ENCODE peak calls at places on chromosomes 4 and X, in eight cellular contexts. U, S, N, M, B, W, Q and V are unnamed samples.

GRCh38 chr4:39324897-39325613 is 41.1 kb downstream of the RFC1 start:
- ATAC-seq in S (no peak), U (no peak), W (no peak), B (no peak), Q (no peak), M (peak), N (no peak), V (no peak)

GRCh38 chr4:161010227-161010626 is 1153.6 kb downstream of the FSTL5 start:
- ATAC-seq in U (no peak), Q (no peak), M (no peak), W (no peak), N (no peak), S (no peak), B (no peak), V (no peak)

GRCh38 chr4:95381843-95382580 is 166.8 kb downstream of the UNC5C start:
- ATAC-seq in W (no peak), U (no peak), Q (no peak), N (no peak), S (no peak), M (no peak), B (no peak), V (no peak)

GRCh38 chr4:15894923-15895411 is 43.6 kb downstream of the FGFBP1 start:
- ATAC-seq in N (no peak), M (no peak), Q (no peak), B (no peak), W (no peak), S (no peak), U (no peak), V (no peak)

GRCh38 chr4:119113033-119113655 is 22.5 kb upstream of the MYOZ2 start:
- ATAC-seq in M (no peak), N (peak), Q (peak), U (no peak), W (peak), S (no peak), B (peak), V (peak)

GRCh38 chrX:151030845-151031244 is 47.7 kb downstream of the HMGB3 start:
- ATAC-seq in M (no peak), W (no peak), B (peak), S (no peak), U (peak), N (no peak), Q (no peak), V (no peak)

GRCh38 chr4:144709159-144709558 is 63.2 kb downstream of the HHIP start:
- ATAC-seq in B (no peak), M (no peak), S (no peak), W (peak), Q (peak), U (no peak), N (no peak), V (no peak)

GRCh38 chr4:43136752-43137151 is 244.2 kb downstream of the GRXCR1 start:
- ATAC-seq in Q (no peak), B (no peak), M (no peak), S (no peak), N (no peak), U (no peak), W (no peak), V (no peak)

GRCh38 chrX:84735025-84735424 is 232.8 kb upstream of the HDX start:
- ATAC-seq in S (no peak), M (no peak), N (no peak), W (no peak), Q (no peak), B (no peak), U (no peak), V (no peak)

GRCh38 chr4:26892480-26893150 is 32.0 kb downstream of the STIM2 start:
- ATAC-seq in S (no peak), N (no peak), W (no peak), M (no peak), Q (no peak), B (peak), U (peak), V (no peak)

GRCh38 chr4:153451931-153452660 is 14.1 kb upstream of the TMEM131L start:
- ATAC-seq in Q (no peak), S (no peak), M (peak), B (no peak), U (no peak), W (no peak), N (peak), V (no peak)

GRCh38 chr4:92266521-92266920 is 37.2 kb upstream of the GRID2 start:
- ATAC-seq in U (no peak), Q (no peak), M (no peak), S (no peak), B (no peak), W (no peak), N (no peak), V (no peak)

GRCh38 chrX:13755254-13755653 is 20.7 kb downstream of the OFD1 start:
- ATAC-seq in U (no peak), M (no peak), W (no peak), N (no peak), Q (no peak), B (no peak), S (no peak), V (no peak)

GRCh38 chr4:173218411-173219125 is 50.0 kb downstream of the GALNT7 start:
- ATAC-seq in Q (peak), N (no peak), B (no peak), S (peak), M (no peak), W (no peak), U (no peak), V (peak)

GRCh38 chr4:125784741-125785140 is 470.0 kb downstream of the FAT4 start:
- ATAC-seq in B (no peak), N (no peak), Q (no peak), U (no peak), S (no peak), W (no peak), M (no peak), V (no peak)

GRCh38 chr4:40875507-40876150 is 125.9 kb downstream of the NSUN7 start:
- ATAC-seq in Q (no peak), B (no peak), W (no peak), M (peak), N (no peak), S (no peak), U (no peak), V (no peak)

GRCh38 chr4:2256156-2256731 is 5.7 kb downstream of the MXD4 start:
- ATAC-seq in Q (no peak), B (no peak), S (no peak), N (peak), M (peak), W (no peak), U (no peak), V (no peak)

GRCh38 chr4:1522606-1523005 is 116.4 kb upstream of the NKX1-1 start:
- ATAC-seq in U (no peak), M (no peak), S (no peak), N (no peak), Q (no peak), B (no peak), W (no peak), V (no peak)

GRCh38 chrX:108018659-108019381 is 26.0 kb upstream of the VSIG1 start:
- ATAC-seq in N (no peak), S (no peak), U (peak), B (peak), M (no peak), W (no peak), Q (no peak), V (no peak)

GRCh38 chr4:104815593-104816156 is 321.0 kb upstream of the CXXC4 start:
- ATAC-seq in U (no peak), W (peak), B (no peak), N (no peak), M (no peak), Q (no peak), S (no peak), V (no peak)

GRCh38 chr4:53861856-53862610 is 202.4 kb downstream of the CHIC2 start:
- ATAC-seq in B (no peak), M (no peak), U (no peak), S (no peak), N (peak), Q (no peak), W (no peak), V (peak)

GRCh38 chr4:13386405-13387107 is 97.6 kb downstream of the RAB28 start:
- ATAC-seq in S (no peak), B (no peak), N (no peak), Q (no peak), W (no peak), U (peak), M (no peak), V (no peak)

GRCh38 chr4:147326581-147326980 is 154.3 kb upstream of the EDNRA start:
- ATAC-seq in N (no peak), Q (no peak), W (no peak), M (no peak), U (no peak), S (no peak), B (no peak), V (no peak)

GRCh38 chr4:136392576-136392975 is 1139.7 kb downstream of the PCDH18 start:
- ATAC-seq in M (no peak), S (no peak), U (no peak), B (no peak), N (no peak), Q (no peak), W (no peak), V (no peak)

GRCh38 chrX:101257448-101258259 is 33.5 kb downstream of the TAF7L start:
- ATAC-seq in Q (no peak), M (no peak), S (no peak), U (no peak), B (no peak), N (no peak), W (no peak), V (no peak)

GRCh38 chr4:108360857-108361820 is 192.4 kb upstream of the LEF1 start:
- ATAC-seq in U (no peak), W (no peak), N (peak), S (no peak), M (no peak), B (peak), Q (no peak), V (no peak)

GRCh38 chr4:16192631-16193483 is 33.4 kb downstream of the TAPT1 start:
- ATAC-seq in S (no peak), W (no peak), Q (no peak), N (no peak), U (no peak), M (peak), B (no peak), V (no peak)

GRCh38 chrX:7219153-7219705 is 71.3 kb upstream of the PUDP start:
- ATAC-seq in N (no peak), M (no peak), U (no peak), S (no peak), B (no peak), Q (no peak), W (no peak), V (no peak)

GRCh38 chr4:88514557-88515511 is 8.7 kb downstream of the PYURF start:
- ATAC-seq in W (peak), N (no peak), S (no peak), B (no peak), M (peak), Q (no peak), U (no peak), V (no peak)

GRCh38 chrX:38175140-38175539 is 45.5 kb downstream of the SRPX start:
- ATAC-seq in N (no peak), B (no peak), U (no peak), Q (peak), M (peak), W (peak), S (peak), V (peak)

GRCh38 chr4:1036976-1037810 is 25.8 kb downstream of the FGFRL1 start:
- ATAC-seq in N (no peak), W (no peak), U (no peak), Q (no peak), S (peak), M (no peak), B (no peak), V (no peak)

GRCh38 chrX:47247206-47247998 is 14.6 kb downstream of the USP11 start:
- ATAC-seq in W (no peak), Q (no peak), U (peak), B (peak), S (no peak), M (no peak), N (peak), V (peak)

GRCh38 chr4:89434364-89434988 is 126.9 kb upstream of the GPRIN3 start:
- ATAC-seq in Q (peak), W (peak), N (peak), B (peak), S (no peak), U (peak), M (peak), V (peak)

GRCh38 chr4:93810340-93810992 is 18.1 kb upstream of the ATOH1 start:
- ATAC-seq in S (no peak), Q (no peak), B (no peak), W (peak), M (no peak), N (peak), U (no peak), V (no peak)